ENCODE peak calls at places on chromosomes 4 and X, in six cellular contexts. One of them, this sample, is unnamed.

GRCh38 chrX:15598031-15598430 is 2.7 kb downstream of the ACE2 start:
- DNase-seq in left ventricle myocardium inferior: no peak
- DNase-seq in neural progenitor cell: no peak
- DNase-seq in neural crest cell: no peak
- DNase-seq in nephron progenitor cell: no peak
- DNase-seq in sigmoid colon: no peak
- DNase-seq in this sample: no peak

GRCh38 chrX:45445745-45446412 is 245.2 kb upstream of the DIPK2B start:
- DNase-seq in left ventricle myocardium inferior: no peak
- DNase-seq in neural progenitor cell: no peak
- DNase-seq in neural crest cell: no peak
- DNase-seq in nephron progenitor cell: no peak
- DNase-seq in sigmoid colon: no peak
- DNase-seq in this sample: no peak

GRCh38 chrX:4638036-4638435 is 924.6 kb upstream of the PRKX start:
- DNase-seq in left ventricle myocardium inferior: no peak
- DNase-seq in neural progenitor cell: no peak
- DNase-seq in neural crest cell: no peak
- DNase-seq in nephron progenitor cell: no peak
- DNase-seq in sigmoid colon: no peak
- DNase-seq in this sample: no peak

GRCh38 chr4:10582966-10583365 is 101.6 kb downstream of the CLNK start:
- DNase-seq in left ventricle myocardium inferior: no peak
- DNase-seq in neural progenitor cell: no peak
- DNase-seq in neural crest cell: no peak
- DNase-seq in nephron progenitor cell: no peak
- DNase-seq in sigmoid colon: no peak
- DNase-seq in this sample: no peak

GRCh38 chr4:17142232-17142711 is 243.8 kb upstream of the LDB2 start:
- DNase-seq in left ventricle myocardium inferior: no peak
- DNase-seq in neural progenitor cell: no peak
- DNase-seq in neural crest cell: no peak
- DNase-seq in nephron progenitor cell: no peak
- DNase-seq in sigmoid colon: no peak
- DNase-seq in this sample: no peak

GRCh38 chr4:53531695-53532224 is 59.5 kb downstream of the LNX1 start:
- DNase-seq in left ventricle myocardium inferior: no peak
- DNase-seq in neural progenitor cell: no peak
- DNase-seq in neural crest cell: no peak
- DNase-seq in nephron progenitor cell: no peak
- DNase-seq in sigmoid colon: no peak
- DNase-seq in this sample: no peak

GRCh38 chr4:87527446-87528240 is 1.5 kb downstream of the SPARCL1 start:
- DNase-seq in left ventricle myocardium inferior: peak; percentile 28
- DNase-seq in neural progenitor cell: no peak
- DNase-seq in neural crest cell: no peak
- DNase-seq in nephron progenitor cell: no peak
- DNase-seq in sigmoid colon: no peak
- DNase-seq in this sample: no peak

GRCh38 chrX:29107231-29107630 is 520.0 kb downstream of the IL1RAPL1 start:
- DNase-seq in left ventricle myocardium inferior: no peak
- DNase-seq in neural progenitor cell: no peak
- DNase-seq in neural crest cell: no peak
- DNase-seq in nephron progenitor cell: no peak
- DNase-seq in sigmoid colon: no peak
- DNase-seq in this sample: no peak

GRCh38 chr4:139099366-139099982 is 77.5 kb downstream of the ELF2 start:
- DNase-seq in left ventricle myocardium inferior: peak; percentile 43
- DNase-seq in neural progenitor cell: peak; percentile 88
- DNase-seq in neural crest cell: peak; percentile 64
- DNase-seq in nephron progenitor cell: peak; percentile 75
- DNase-seq in sigmoid colon: peak; percentile 82
- DNase-seq in this sample: no peak

GRCh38 chr4:3797831-3798500 is 31.8 kb downstream of the ADRA2C start:
- DNase-seq in left ventricle myocardium inferior: no peak
- DNase-seq in neural progenitor cell: no peak
- DNase-seq in neural crest cell: no peak
- DNase-seq in nephron progenitor cell: no peak
- DNase-seq in sigmoid colon: no peak
- DNase-seq in this sample: no peak

GRCh38 chr4:102832105-102832504 is 4.8 kb upstream of the UBE2D3 start:
- DNase-seq in left ventricle myocardium inferior: no peak
- DNase-seq in neural progenitor cell: no peak
- DNase-seq in neural crest cell: no peak
- DNase-seq in nephron progenitor cell: no peak
- DNase-seq in sigmoid colon: no peak
- DNase-seq in this sample: no peak

GRCh38 chr4:8355306-8355705 is 85.2 kb downstream of the ACOX3 start:
- DNase-seq in left ventricle myocardium inferior: no peak
- DNase-seq in neural progenitor cell: no peak
- DNase-seq in neural crest cell: no peak
- DNase-seq in nephron progenitor cell: no peak
- DNase-seq in sigmoid colon: no peak
- DNase-seq in this sample: no peak

GRCh38 chr4:37421614-37422013 is 177.1 kb downstream of the NWD2 start:
- DNase-seq in left ventricle myocardium inferior: no peak
- DNase-seq in neural progenitor cell: no peak
- DNase-seq in neural crest cell: no peak
- DNase-seq in nephron progenitor cell: no peak
- DNase-seq in sigmoid colon: no peak
- DNase-seq in this sample: no peak

GRCh38 chr4:148216866-148217814 is 225.1 kb downstream of the NR3C2 start:
- DNase-seq in left ventricle myocardium inferior: no peak
- DNase-seq in neural progenitor cell: no peak
- DNase-seq in neural crest cell: no peak
- DNase-seq in nephron progenitor cell: no peak
- DNase-seq in sigmoid colon: no peak
- DNase-seq in this sample: no peak

GRCh38 chr4:86442881-86443280 is 83.0 kb upstream of the MAPK10 start:
- DNase-seq in left ventricle myocardium inferior: no peak
- DNase-seq in neural progenitor cell: no peak
- DNase-seq in neural crest cell: no peak
- DNase-seq in nephron progenitor cell: no peak
- DNase-seq in sigmoid colon: no peak
- DNase-seq in this sample: no peak

GRCh38 chr4:150582101-150582565 is at the start of gene MAB21L2:
- DNase-seq in left ventricle myocardium inferior: no peak
- DNase-seq in neural progenitor cell: peak; percentile 50
- DNase-seq in neural crest cell: no peak
- DNase-seq in nephron progenitor cell: peak; percentile 18
- DNase-seq in sigmoid colon: peak; percentile 68
- DNase-seq in this sample: no peak

GRCh38 chr4:48065587-48066052 is 49.0 kb downstream of the NIPAL1 start:
- DNase-seq in left ventricle myocardium inferior: no peak
- DNase-seq in neural progenitor cell: no peak
- DNase-seq in neural crest cell: no peak
- DNase-seq in nephron progenitor cell: no peak
- DNase-seq in sigmoid colon: no peak
- DNase-seq in this sample: no peak

GRCh38 chr4:46372878-46373277 is 17.1 kb downstream of the GABRA2 start:
- DNase-seq in left ventricle myocardium inferior: no peak
- DNase-seq in neural progenitor cell: no peak
- DNase-seq in neural crest cell: no peak
- DNase-seq in nephron progenitor cell: no peak
- DNase-seq in sigmoid colon: no peak
- DNase-seq in this sample: no peak

GRCh38 chr4:3375688-3376087 is 66.1 kb upstream of the HGFAC start:
- DNase-seq in left ventricle myocardium inferior: no peak
- DNase-seq in neural progenitor cell: no peak
- DNase-seq in neural crest cell: no peak
- DNase-seq in nephron progenitor cell: no peak
- DNase-seq in sigmoid colon: peak; percentile 58
- DNase-seq in this sample: no peak

GRCh38 chr4:169933531-169933930 is 92.7 kb downstream of the MFAP3L start:
- DNase-seq in left ventricle myocardium inferior: no peak
- DNase-seq in neural progenitor cell: no peak
- DNase-seq in neural crest cell: no peak
- DNase-seq in nephron progenitor cell: no peak
- DNase-seq in sigmoid colon: no peak
- DNase-seq in this sample: no peak

GRCh38 chr4:188198980-188199792 is 59.9 kb downstream of the TRIML1 start:
- DNase-seq in left ventricle myocardium inferior: no peak
- DNase-seq in neural progenitor cell: no peak
- DNase-seq in neural crest cell: no peak
- DNase-seq in nephron progenitor cell: no peak
- DNase-seq in sigmoid colon: no peak
- DNase-seq in this sample: no peak

GRCh38 chrX:49910344-49910743 is 12.1 kb upstream of the CLCN5 start:
- DNase-seq in left ventricle myocardium inferior: no peak
- DNase-seq in neural progenitor cell: no peak
- DNase-seq in neural crest cell: no peak
- DNase-seq in nephron progenitor cell: no peak
- DNase-seq in sigmoid colon: no peak
- DNase-seq in this sample: no peak

GRCh38 chr4:185211641-185212040 is 2.2 kb downstream of the SNX25 start:
- DNase-seq in left ventricle myocardium inferior: no peak
- DNase-seq in neural progenitor cell: no peak
- DNase-seq in neural crest cell: no peak
- DNase-seq in nephron progenitor cell: no peak
- DNase-seq in sigmoid colon: no peak
- DNase-seq in this sample: no peak

GRCh38 chr4:101251261-101251660 is 96.1 kb downstream of the PPP3CA start:
- DNase-seq in left ventricle myocardium inferior: no peak
- DNase-seq in neural progenitor cell: no peak
- DNase-seq in neural crest cell: no peak
- DNase-seq in nephron progenitor cell: no peak
- DNase-seq in sigmoid colon: no peak
- DNase-seq in this sample: no peak

GRCh38 chr4:76305033-76305687 is 1.4 kb upstream of the STBD1 start:
- DNase-seq in left ventricle myocardium inferior: no peak
- DNase-seq in neural progenitor cell: no peak
- DNase-seq in neural crest cell: no peak
- DNase-seq in nephron progenitor cell: no peak
- DNase-seq in sigmoid colon: no peak
- DNase-seq in this sample: no peak

GRCh38 chr4:3305610-3306371 is 13.0 kb downstream of the RGS12 start:
- DNase-seq in left ventricle myocardium inferior: no peak
- DNase-seq in neural progenitor cell: peak; percentile 45
- DNase-seq in neural crest cell: no peak
- DNase-seq in nephron progenitor cell: no peak
- DNase-seq in sigmoid colon: no peak
- DNase-seq in this sample: no peak

GRCh38 chr4:25299476-25300203 is 12.9 kb upstream of the ZCCHC4 start:
- DNase-seq in left ventricle myocardium inferior: no peak
- DNase-seq in neural progenitor cell: no peak
- DNase-seq in neural crest cell: no peak
- DNase-seq in nephron progenitor cell: no peak
- DNase-seq in sigmoid colon: no peak
- DNase-seq in this sample: no peak

GRCh38 chr4:146359771-146360170 is 145.4 kb downstream of the REELD1 start:
- DNase-seq in left ventricle myocardium inferior: no peak
- DNase-seq in neural progenitor cell: no peak
- DNase-seq in neural crest cell: no peak
- DNase-seq in nephron progenitor cell: no peak
- DNase-seq in sigmoid colon: no peak
- DNase-seq in this sample: no peak

GRCh38 chr4:77092832-77093800 is 17.3 kb upstream of the CCNI start:
- DNase-seq in left ventricle myocardium inferior: no peak
- DNase-seq in neural progenitor cell: no peak
- DNase-seq in neural crest cell: no peak
- DNase-seq in nephron progenitor cell: no peak
- DNase-seq in sigmoid colon: no peak
- DNase-seq in this sample: no peak

DNA sequence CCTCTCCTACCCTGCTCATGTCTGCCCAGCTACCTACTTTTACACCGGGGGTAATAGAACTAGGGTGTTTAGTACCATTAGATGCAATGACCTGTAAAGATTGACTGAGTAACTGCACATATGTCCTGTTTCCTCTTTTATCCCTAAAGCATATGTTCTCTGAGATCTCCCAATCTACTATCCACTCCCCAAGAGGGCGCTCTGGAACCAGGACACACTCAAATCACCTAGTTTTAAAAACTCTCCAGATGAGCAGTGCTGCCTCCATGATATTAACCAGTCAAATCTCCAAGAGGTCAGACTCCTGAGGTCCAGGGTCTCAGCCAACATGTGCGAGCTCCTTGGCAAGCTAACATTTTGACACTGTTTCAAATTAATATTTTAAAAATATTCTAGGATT is 87.0 kb upstream of the TSPAN5 start:
- DNase-seq in left ventricle myocardium inferior: no peak
- DNase-seq in neural progenitor cell: no peak
- DNase-seq in neural crest cell: no peak
- DNase-seq in nephron progenitor cell: no peak
- DNase-seq in sigmoid colon: no peak
- DNase-seq in this sample: no peak
- TF ChIP-seq CTCF in left ventricle myocardium inferior: peak; percentile 48
- TF ChIP-seq CTCF in neural progenitor cell: no peak
- TF ChIP-seq CTCF in neural crest cell: no peak
- TF ChIP-seq CTCF in nephron progenitor cell: no peak
- TF ChIP-seq CTCF in sigmoid colon: no peak
- TF ChIP-seq CTCF in this sample: no peak

GRCh38 chr4:166198516-166198915 is 325.5 kb downstream of the TLL1 start:
- DNase-seq in left ventricle myocardium inferior: no peak
- DNase-seq in neural progenitor cell: no peak
- DNase-seq in neural crest cell: no peak
- DNase-seq in nephron progenitor cell: no peak
- DNase-seq in sigmoid colon: no peak
- DNase-seq in this sample: no peak
- TF ChIP-seq CTCF in left ventricle myocardium inferior: no peak
- TF ChIP-seq CTCF in neural progenitor cell: peak; percentile 10
- TF ChIP-seq CTCF in neural crest cell: no peak
- TF ChIP-seq CTCF in nephron progenitor cell: no peak
- TF ChIP-seq CTCF in sigmoid colon: no peak
- TF ChIP-seq CTCF in this sample: no peak

GRCh38 chr4:14596437-14596836 is 405.8 kb upstream of the CPEB2 start:
- DNase-seq in left ventricle myocardium inferior: no peak
- DNase-seq in neural progenitor cell: no peak
- DNase-seq in neural crest cell: no peak
- DNase-seq in nephron progenitor cell: no peak
- DNase-seq in sigmoid colon: no peak
- DNase-seq in this sample: no peak

GRCh38 chr4:14592950-14593349 is 409.3 kb upstream of the CPEB2 start:
- DNase-seq in left ventricle myocardium inferior: no peak
- DNase-seq in neural progenitor cell: no peak
- DNase-seq in neural crest cell: no peak
- DNase-seq in nephron progenitor cell: no peak
- DNase-seq in sigmoid colon: no peak
- DNase-seq in this sample: no peak

DNA sequence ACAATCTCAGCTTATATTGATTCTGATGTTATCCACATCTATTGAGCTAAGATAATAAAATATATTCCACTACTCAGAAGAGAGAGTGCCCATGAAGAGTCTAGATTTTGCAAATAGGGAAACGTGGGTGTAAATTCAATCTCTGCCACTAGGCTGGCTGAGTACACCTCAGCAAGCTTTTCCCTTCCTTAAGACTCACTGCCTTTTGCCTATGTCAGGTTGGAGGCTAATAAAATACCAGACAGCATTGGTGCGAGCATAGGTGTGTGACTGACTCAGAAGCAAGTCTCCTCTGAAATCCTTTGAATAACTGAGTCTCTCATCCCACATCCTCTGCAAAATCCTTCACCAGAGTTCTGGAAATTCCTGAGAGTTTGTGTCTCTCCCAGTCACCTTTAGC is 405.4 kb upstream of the CPEB2 start:
- DNase-seq in left ventricle myocardium inferior: no peak
- DNase-seq in neural progenitor cell: peak; percentile 16
- DNase-seq in neural crest cell: no peak
- DNase-seq in nephron progenitor cell: no peak
- DNase-seq in sigmoid colon: no peak
- DNase-seq in this sample: no peak
- TF ChIP-seq CTCF in left ventricle myocardium inferior: peak; percentile 21
- TF ChIP-seq CTCF in neural progenitor cell: peak; percentile 38
- TF ChIP-seq CTCF in neural crest cell: peak; percentile 44
- TF ChIP-seq CTCF in nephron progenitor cell: no peak
- TF ChIP-seq CTCF in sigmoid colon: no peak
- TF ChIP-seq CTCF in this sample: no peak

GRCh38 chr4:41214158-41215146 is at the start of gene APBB2:
- DNase-seq in left ventricle myocardium inferior: peak; percentile 94
- DNase-seq in neural progenitor cell: peak; percentile 98
- DNase-seq in neural crest cell: peak; percentile 93
- DNase-seq in nephron progenitor cell: peak; percentile 94
- DNase-seq in sigmoid colon: peak; percentile 98
- DNase-seq in this sample: peak; percentile 96
- TF ChIP-seq CTCF in left ventricle myocardium inferior: peak; percentile 95
- TF ChIP-seq CTCF in neural progenitor cell: peak; percentile 78
- TF ChIP-seq CTCF in neural crest cell: peak; percentile 87
- TF ChIP-seq CTCF in nephron progenitor cell: peak; percentile 82
- TF ChIP-seq CTCF in sigmoid colon: peak; percentile 41
- TF ChIP-seq CTCF in this sample: peak; percentile 89